ENCODE peak calls at places on chromosome 9, in seven cellular contexts. One of them, this sample, is unnamed. For H3K27me3, the result is how much of the 10 kb centered on the place peaks cover.

GRCh38 chr9:13386935-13387667 is 107.6 kb upstream of the MPDZ start:
- DNase-seq in dorsolateral prefrontal cortex: no peak
- DNase-seq in Caco-2: no peak
- DNase-seq in GM23248: peak
- DNase-seq in upper lobe of right lung: no peak
- DNase-seq in uterus: no peak
- DNase-seq in transverse colon: no peak
- DNase-seq in this sample: no peak

GRCh38 chr9:81759680-81760215 is 70.4 kb upstream of the TLE1 start:
- DNase-seq in dorsolateral prefrontal cortex: no peak
- DNase-seq in Caco-2: no peak
- DNase-seq in GM23248: peak
- DNase-seq in upper lobe of right lung: no peak
- DNase-seq in uterus: no peak
- DNase-seq in transverse colon: no peak
- DNase-seq in this sample: peak

GRCh38 chr9:119375892-119376291 is 6.7 kb upstream of the BRINP1 start:
- DNase-seq in dorsolateral prefrontal cortex: no peak
- DNase-seq in Caco-2: peak
- DNase-seq in GM23248: peak
- DNase-seq in upper lobe of right lung: no peak
- DNase-seq in uterus: no peak
- DNase-seq in transverse colon: peak
- DNase-seq in this sample: no peak

GRCh38 chr9:73146113-73146815 is 5.4 kb upstream of the ANXA1 start:
- DNase-seq in dorsolateral prefrontal cortex: no peak
- DNase-seq in Caco-2: no peak
- DNase-seq in GM23248: no peak
- DNase-seq in upper lobe of right lung: no peak
- DNase-seq in uterus: no peak
- DNase-seq in transverse colon: no peak
- DNase-seq in this sample: no peak

GRCh38 chr9:37172511-37172910 is 52.1 kb downstream of the ZCCHC7 start:
- DNase-seq in dorsolateral prefrontal cortex: no peak
- DNase-seq in Caco-2: no peak
- DNase-seq in GM23248: no peak
- DNase-seq in upper lobe of right lung: no peak
- DNase-seq in uterus: no peak
- DNase-seq in transverse colon: no peak
- DNase-seq in this sample: no peak

GRCh38 chr9:75169623-75170022 is 81.3 kb downstream of the OSTF1 start:
- DNase-seq in dorsolateral prefrontal cortex: no peak
- DNase-seq in Caco-2: no peak
- DNase-seq in GM23248: peak
- DNase-seq in upper lobe of right lung: no peak
- DNase-seq in uterus: no peak
- DNase-seq in transverse colon: no peak
- DNase-seq in this sample: no peak

GRCh38 chr9:78548666-78549065 is 251.7 kb downstream of the PSAT1 start:
- DNase-seq in dorsolateral prefrontal cortex: no peak
- DNase-seq in Caco-2: no peak
- DNase-seq in GM23248: no peak
- DNase-seq in upper lobe of right lung: no peak
- DNase-seq in uterus: no peak
- DNase-seq in transverse colon: no peak
- DNase-seq in this sample: no peak

GRCh38 chr9:88953401-88954029 is 37.8 kb upstream of the S1PR3 start:
- DNase-seq in dorsolateral prefrontal cortex: peak
- DNase-seq in Caco-2: no peak
- DNase-seq in GM23248: peak
- DNase-seq in upper lobe of right lung: no peak
- DNase-seq in uterus: no peak
- DNase-seq in transverse colon: no peak
- DNase-seq in this sample: no peak

GRCh38 chr9:73847536-73847935 is 649.6 kb upstream of the RORB start:
- DNase-seq in dorsolateral prefrontal cortex: no peak
- DNase-seq in Caco-2: no peak
- DNase-seq in GM23248: no peak
- DNase-seq in upper lobe of right lung: no peak
- DNase-seq in uterus: no peak
- DNase-seq in transverse colon: no peak
- DNase-seq in this sample: no peak

GRCh38 chr9:107487521-107488399 is 1.8 kb downstream of the KLF4 start:
- DNase-seq in dorsolateral prefrontal cortex: peak
- DNase-seq in Caco-2: no peak
- DNase-seq in GM23248: peak
- DNase-seq in upper lobe of right lung: peak
- DNase-seq in uterus: peak
- DNase-seq in transverse colon: peak
- DNase-seq in this sample: no peak

GRCh38 chr9:2622361-2623045 is 916 bp downstream of the VLDLR start:
- DNase-seq in dorsolateral prefrontal cortex: peak
- DNase-seq in Caco-2: peak
- DNase-seq in GM23248: peak
- DNase-seq in upper lobe of right lung: peak
- DNase-seq in uterus: peak
- DNase-seq in transverse colon: peak
- DNase-seq in this sample: no peak

GRCh38 chr9:3490957-3491356 is 34.8 kb downstream of the RFX3 start:
- DNase-seq in dorsolateral prefrontal cortex: no peak
- DNase-seq in Caco-2: peak
- DNase-seq in GM23248: no peak
- DNase-seq in upper lobe of right lung: no peak
- DNase-seq in uterus: no peak
- DNase-seq in transverse colon: no peak
- DNase-seq in this sample: no peak

GRCh38 chr9:113737414-113738271 is 138.5 kb upstream of the ZNF618 start:
- DNase-seq in dorsolateral prefrontal cortex: no peak
- DNase-seq in Caco-2: peak
- DNase-seq in GM23248: peak
- DNase-seq in upper lobe of right lung: no peak
- DNase-seq in uterus: peak
- DNase-seq in transverse colon: peak
- DNase-seq in this sample: peak

DNA sequence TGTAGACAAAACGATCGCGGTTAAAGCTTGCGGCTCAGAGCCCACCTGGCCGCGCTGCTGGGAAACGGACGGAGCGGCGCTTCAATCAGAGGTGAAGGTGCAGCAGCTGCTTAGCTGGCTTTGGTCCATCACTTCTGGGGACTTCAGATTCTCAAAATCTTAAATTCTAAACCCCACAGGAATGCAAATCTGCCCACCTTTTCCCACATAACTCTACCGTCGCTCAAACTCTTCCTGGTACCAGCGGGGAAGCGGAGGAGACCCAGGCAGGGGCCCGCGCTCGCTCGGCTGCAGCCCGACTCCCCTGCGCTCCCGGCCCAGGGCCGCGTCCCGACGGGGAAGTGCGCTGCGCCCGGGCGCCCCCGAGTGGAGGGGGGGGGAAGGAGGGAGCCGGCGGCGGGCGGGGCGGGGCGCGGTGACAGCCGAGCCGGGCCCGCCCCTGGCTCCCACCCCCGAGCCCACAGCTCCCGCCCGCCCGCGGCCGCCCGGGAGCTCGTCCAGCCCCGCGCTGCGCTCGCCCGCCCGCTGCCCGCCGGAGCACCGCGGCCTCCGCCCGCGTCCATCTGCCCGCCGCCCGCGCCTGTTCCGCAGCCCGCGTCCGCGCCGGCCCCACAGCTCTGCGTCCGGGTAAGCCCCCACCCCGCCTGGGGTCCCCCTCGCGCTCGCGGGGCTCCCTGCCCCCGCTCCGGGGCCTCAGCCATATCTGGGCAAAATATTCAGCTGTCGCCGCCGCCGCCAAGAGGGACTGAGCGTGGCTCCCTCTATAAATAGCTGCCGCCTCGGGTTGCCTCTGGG is at the start of gene TMOD1:
- DNase-seq in dorsolateral prefrontal cortex: peak
- DNase-seq in Caco-2: peak
- DNase-seq in GM23248: peak
- DNase-seq in upper lobe of right lung: peak
- DNase-seq in uterus: peak
- DNase-seq in transverse colon: peak
- DNase-seq in this sample: no peak
- H3K27me3 ChIP-seq in dorsolateral prefrontal cortex: under half
- H3K27me3 ChIP-seq in Caco-2: under half
- H3K27me3 ChIP-seq in GM23248: under half
- H3K27me3 ChIP-seq in upper lobe of right lung: under half
- H3K27me3 ChIP-seq in uterus: under half
- H3K27me3 ChIP-seq in transverse colon: half or more
- H3K27me3 ChIP-seq in this sample: under half

GRCh38 chr9:136109351-136110081 is 9.2 kb downstream of the TMEM250 start:
- DNase-seq in dorsolateral prefrontal cortex: peak
- DNase-seq in Caco-2: peak
- DNase-seq in GM23248: peak
- DNase-seq in upper lobe of right lung: peak
- DNase-seq in uterus: peak
- DNase-seq in transverse colon: peak
- DNase-seq in this sample: peak
- H3K4me3 ChIP-seq in dorsolateral prefrontal cortex: peak
- H3K4me3 ChIP-seq in Caco-2: peak
- H3K4me3 ChIP-seq in GM23248: peak
- H3K4me3 ChIP-seq in upper lobe of right lung: peak
- H3K4me3 ChIP-seq in uterus: peak
- H3K4me3 ChIP-seq in transverse colon: peak
- H3K4me3 ChIP-seq in this sample: peak

GRCh38 chr9:70411930-70412677 is 2.4 kb downstream of the KLF9 start:
- DNase-seq in dorsolateral prefrontal cortex: peak
- DNase-seq in Caco-2: peak
- DNase-seq in GM23248: peak
- DNase-seq in upper lobe of right lung: peak
- DNase-seq in uterus: peak
- DNase-seq in transverse colon: peak
- DNase-seq in this sample: no peak

GRCh38 chr9:70409280-70409679 is 5.2 kb downstream of the KLF9 start:
- DNase-seq in dorsolateral prefrontal cortex: no peak
- DNase-seq in Caco-2: no peak
- DNase-seq in GM23248: no peak
- DNase-seq in upper lobe of right lung: no peak
- DNase-seq in uterus: no peak
- DNase-seq in transverse colon: no peak
- DNase-seq in this sample: no peak

GRCh38 chr9:70409800-70410199 is 4.7 kb downstream of the KLF9 start:
- DNase-seq in dorsolateral prefrontal cortex: no peak
- DNase-seq in Caco-2: no peak
- DNase-seq in GM23248: no peak
- DNase-seq in upper lobe of right lung: no peak
- DNase-seq in uterus: no peak
- DNase-seq in transverse colon: no peak
- DNase-seq in this sample: no peak

GRCh38 chr9:70411141-70411929 is 3.1 kb downstream of the KLF9 start:
- DNase-seq in dorsolateral prefrontal cortex: peak
- DNase-seq in Caco-2: no peak
- DNase-seq in GM23248: peak
- DNase-seq in upper lobe of right lung: peak
- DNase-seq in uterus: peak
- DNase-seq in transverse colon: peak
- DNase-seq in this sample: peak

GRCh38 chr9:70410368-70410767 is 4.1 kb downstream of the KLF9 start:
- DNase-seq in dorsolateral prefrontal cortex: no peak
- DNase-seq in Caco-2: no peak
- DNase-seq in GM23248: peak
- DNase-seq in upper lobe of right lung: no peak
- DNase-seq in uterus: no peak
- DNase-seq in transverse colon: no peak
- DNase-seq in this sample: no peak
- H3K27me3 ChIP-seq in dorsolateral prefrontal cortex: under half
- H3K27me3 ChIP-seq in Caco-2: under half
- H3K27me3 ChIP-seq in GM23248: under half
- H3K27me3 ChIP-seq in upper lobe of right lung: under half
- H3K27me3 ChIP-seq in uterus: under half
- H3K27me3 ChIP-seq in transverse colon: under half
- H3K27me3 ChIP-seq in this sample: under half

DNA sequence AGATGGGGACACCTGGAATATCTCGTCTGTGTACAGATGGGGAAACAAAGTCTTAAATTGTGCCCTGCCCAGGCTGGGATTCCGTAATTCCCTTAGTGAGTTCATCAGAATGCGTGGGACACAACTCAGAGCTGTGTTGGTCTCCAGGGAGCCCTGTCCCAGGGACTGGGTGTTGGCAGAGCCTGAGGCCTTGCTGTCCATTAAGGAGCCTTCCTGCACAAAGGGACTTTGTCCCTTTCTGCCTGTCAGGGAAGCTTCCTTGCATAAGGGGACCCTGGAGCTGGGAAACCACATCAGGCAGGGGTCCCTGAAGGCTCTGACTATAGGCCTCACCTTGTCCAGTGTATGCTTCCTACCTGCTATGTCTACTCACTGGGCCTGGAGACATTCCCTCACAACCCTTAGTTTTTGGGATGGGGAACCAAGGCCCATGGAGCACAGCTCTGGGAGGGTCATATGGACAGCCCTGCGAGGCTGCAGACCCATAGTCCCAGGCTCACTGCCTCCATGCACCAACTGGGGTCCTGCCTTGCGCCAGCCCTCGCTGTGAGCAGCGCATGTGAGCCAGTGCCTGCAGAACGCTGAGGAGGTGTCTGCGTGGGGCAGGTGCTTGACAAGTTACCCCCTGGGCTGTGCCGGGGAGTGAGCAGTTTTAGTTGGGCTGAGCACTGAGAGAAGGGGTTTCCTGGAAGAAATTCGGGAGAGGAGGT is 1.6 kb downstream of the CARD19 start:
- DNase-seq in dorsolateral prefrontal cortex: no peak
- DNase-seq in Caco-2: no peak
- DNase-seq in GM23248: peak
- DNase-seq in upper lobe of right lung: peak
- DNase-seq in uterus: no peak
- DNase-seq in transverse colon: peak
- DNase-seq in this sample: no peak
- H3K4me3 ChIP-seq in dorsolateral prefrontal cortex: peak
- H3K4me3 ChIP-seq in Caco-2: no peak
- H3K4me3 ChIP-seq in GM23248: peak
- H3K4me3 ChIP-seq in upper lobe of right lung: peak
- H3K4me3 ChIP-seq in uterus: peak
- H3K4me3 ChIP-seq in transverse colon: peak
- H3K4me3 ChIP-seq in this sample: peak

GRCh38 chr9:132590037-132590317 is 7.6 kb downstream of the BARHL1 start:
- DNase-seq in dorsolateral prefrontal cortex: no peak
- DNase-seq in Caco-2: no peak
- DNase-seq in GM23248: no peak
- DNase-seq in upper lobe of right lung: no peak
- DNase-seq in uterus: no peak
- DNase-seq in transverse colon: no peak
- DNase-seq in this sample: no peak
- H3K27me3 ChIP-seq in dorsolateral prefrontal cortex: under half
- H3K27me3 ChIP-seq in Caco-2: under half
- H3K27me3 ChIP-seq in GM23248: half or more
- H3K27me3 ChIP-seq in upper lobe of right lung: half or more
- H3K27me3 ChIP-seq in uterus: under half
- H3K27me3 ChIP-seq in transverse colon: half or more
- H3K27me3 ChIP-seq in this sample: under half

GRCh38 chr9:128340691-128341434 is 536 bp downstream of the SLC27A4 start:
- DNase-seq in dorsolateral prefrontal cortex: no peak
- DNase-seq in Caco-2: no peak
- DNase-seq in GM23248: peak
- DNase-seq in upper lobe of right lung: no peak
- DNase-seq in uterus: no peak
- DNase-seq in transverse colon: peak
- DNase-seq in this sample: no peak
- H3K4me3 ChIP-seq in dorsolateral prefrontal cortex: peak
- H3K4me3 ChIP-seq in Caco-2: peak
- H3K4me3 ChIP-seq in GM23248: peak
- H3K4me3 ChIP-seq in upper lobe of right lung: peak
- H3K4me3 ChIP-seq in uterus: peak
- H3K4me3 ChIP-seq in transverse colon: peak
- H3K4me3 ChIP-seq in this sample: peak

This sample was measured in thoracic aorta.